ENCODE peak calls at places on chromosomes 2 and 18, in six cellular contexts. C is Ammon's horn; Z is naive B cell; L is astrocyte of the cerebellum; P is central memory CD4-positive, alpha-beta T cell; H is foreskin fibroblast. G is an unnamed sample.

GRCh38 chr2:221629478-221629877 is 57.4 kb upstream of the EPHA4 start:
- DNase-seq in C (no peak), Z (no peak), L (peak), P (no peak), H (peak), G (no peak)

GRCh38 chr2:192195548-192196418 is 1.1 kb upstream of the TMEFF2 start:
- DNase-seq in C (peak), Z (peak), L (no peak), P (no peak), H (peak), G (peak)

GRCh38 chr2:161170917-161171594 is 10.8 kb downstream of the TANK start:
- DNase-seq in C (no peak), Z (peak), L (no peak), P (no peak), H (peak), G (no peak)

GRCh38 chr2:168801961-168802824 is at the start of gene NOSTRIN:
- DNase-seq in C (no peak), Z (no peak), L (peak), P (no peak), H (no peak), G (no peak)

GRCh38 chr18:9673296-9674251 is 34.5 kb upstream of the RAB31 start:
- DNase-seq in C (peak), Z (peak), L (peak), P (peak), H (peak), G (peak)

GRCh38 chr2:216279459-216279858 is 92.8 kb downstream of the MARCHF4 start:
- DNase-seq in C (no peak), Z (no peak), L (no peak), P (no peak), H (peak), G (no peak)

GRCh38 chr18:629303-630150 is 27.9 kb upstream of the TYMS start:
- DNase-seq in C (no peak), Z (no peak), L (no peak), P (no peak), H (no peak), G (no peak)

GRCh38 chr2:58398406-58398805 is 157.3 kb upstream of the FANCL start:
- DNase-seq in C (no peak), Z (no peak), L (no peak), P (no peak), H (no peak), G (no peak)

GRCh38 chr18:76446321-76446720 is 48.7 kb downstream of the ZNF516 start:
- DNase-seq in C (no peak), Z (no peak), L (no peak), P (no peak), H (no peak), G (no peak)

GRCh38 chr2:240301256-240301795 is 134.1 kb upstream of the GPC1 start:
- DNase-seq in C (no peak), Z (no peak), L (no peak), P (no peak), H (no peak), G (no peak)

GRCh38 chr2:29490037-29490436 is 374.8 kb downstream of the CLIP4 start:
- DNase-seq in C (no peak), Z (no peak), L (no peak), P (no peak), H (no peak), G (no peak)

GRCh38 chr18:62790836-62791772 is 75.8 kb downstream of the PHLPP1 start:
- DNase-seq in C (peak), Z (no peak), L (no peak), P (no peak), H (peak), G (peak)

GRCh38 chr2:154720642-154721041 is 22.1 kb downstream of the KCNJ3 start:
- DNase-seq in C (no peak), Z (no peak), L (peak), P (no peak), H (peak), G (no peak)

GRCh38 chr2:240149943-240150784 is 9.7 kb upstream of the OTOS start:
- DNase-seq in C (peak), Z (peak), L (no peak), P (no peak), H (peak), G (peak)

GRCh38 chr2:179550214-179550613 is 285.6 kb upstream of the SESTD1 start:
- DNase-seq in C (no peak), Z (no peak), L (no peak), P (no peak), H (no peak), G (no peak)

GRCh38 chr2:178834086-178834485 is 26.9 kb upstream of the TTN start:
- DNase-seq in C (no peak), Z (no peak), L (no peak), P (no peak), H (no peak), G (no peak)

GRCh38 chr2:233372855-233373254 is 18.6 kb downstream of the DGKD start:
- DNase-seq in C (no peak), Z (no peak), L (no peak), P (no peak), H (no peak), G (no peak)

GRCh38 chr18:69774831-69775230 is 172.8 kb downstream of the CD226 start:
- DNase-seq in C (no peak), Z (no peak), L (no peak), P (peak), H (peak), G (no peak)

GRCh38 chr2:217695033-217695520 is 307.7 kb downstream of the TNS1 start:
- DNase-seq in C (no peak), Z (no peak), L (peak), P (no peak), H (peak), G (no peak)

GRCh38 chr18:11674119-11674518 is 14.9 kb upstream of the GNAL start:
- DNase-seq in C (no peak), Z (no peak), L (no peak), P (no peak), H (no peak), G (no peak)

GRCh38 chr18:32093106-32093511 is 1.4 kb downstream of the RNF138 start:
- DNase-seq in C (peak), Z (peak), L (peak), P (peak), H (peak), G (peak)

GRCh38 chr2:98730851-98731708 is at the start of gene MGAT4A:
- DNase-seq in C (peak), Z (peak), L (no peak), P (peak), H (peak), G (peak)

GRCh38 chr2:238928520-238929241 is 80.8 kb downstream of the TWIST2 start:
- DNase-seq in C (no peak), Z (no peak), L (no peak), P (no peak), H (no peak), G (peak)

GRCh38 chr2:56460508-56460907 is 276.7 kb downstream of the CCDC85A start:
- DNase-seq in C (no peak), Z (no peak), L (no peak), P (no peak), H (no peak), G (no peak)

GRCh38 chr2:233217892-233218377 is 33.5 kb upstream of the ATG16L1 start:
- DNase-seq in C (no peak), Z (no peak), L (no peak), P (no peak), H (no peak), G (no peak)